ENCODE peak calls at places on chromosome 5, in six cellular contexts. A is astrocyte of the spinal cord, V is uterus, I is foreskin fibroblast, W is right atrium auricular region, G is astrocyte. C is an unnamed sample.

GRCh38 chr5:38506302-38506701 is 50.1 kb downstream of the LIFR start:
- DNase-seq in A (no peak), V (no peak), I (no peak), W (no peak), G (no peak), C (no peak)

GRCh38 chr5:146751781-146752401 is 126.7 kb downstream of the PPP2R2B start:
- DNase-seq in A (no peak), V (no peak), I (no peak), W (no peak), G (no peak), C (no peak)

GRCh38 chr5:4363045-4363444 is 767.4 kb downstream of the IRX1 start:
- DNase-seq in A (no peak), V (no peak), I (no peak), W (no peak), G (no peak), C (no peak)

GRCh38 chr5:17069995-17070405 is 133.9 kb upstream of the MYO10 start:
- DNase-seq in A (no peak), V (no peak), I (no peak), W (no peak), G (peak), C (peak)

GRCh38 chr5:92907914-92908606 is 673.0 kb downstream of the NR2F1-AS1 start:
- DNase-seq in A (peak), V (no peak), I (peak), W (no peak), G (peak), C (peak)

GRCh38 chr5:96023518-96023917 is 61.9 kb upstream of the ELL2 start:
- DNase-seq in A (peak), V (no peak), I (peak), W (no peak), G (peak), C (peak)

GRCh38 chr5:138927979-138928378 is 52.8 kb upstream of the LRRTM2 start:
- DNase-seq in A (no peak), V (no peak), I (no peak), W (peak), G (no peak), C (no peak)

GRCh38 chr5:178330791-178331404 is 98.3 kb upstream of the PHYKPL start:
- DNase-seq in A (no peak), V (no peak), I (no peak), W (no peak), G (no peak), C (no peak)

GRCh38 chr5:174166231-174167079 is 120.9 kb downstream of the NSG2 start:
- DNase-seq in A (no peak), V (peak), I (no peak), W (no peak), G (no peak), C (no peak)

GRCh38 chr5:62778327-62779009 is 199.8 kb downstream of the LRRC70 start:
- DNase-seq in A (no peak), V (no peak), I (no peak), W (no peak), G (no peak), C (no peak)

GRCh38 chr5:159174511-159175168 is 34.7 kb downstream of the RNF145 start:
- DNase-seq in A (peak), V (no peak), I (no peak), W (no peak), G (peak), C (no peak)

GRCh38 chr5:93307557-93307956 is 273.5 kb downstream of the NR2F1-AS1 start:
- DNase-seq in A (no peak), V (no peak), I (peak), W (no peak), G (peak), C (peak)

GRCh38 chr5:93578179-93578812 is 2.7 kb downstream of the NR2F1-AS1 start:
- DNase-seq in A (peak), V (peak), I (no peak), W (no peak), G (peak), C (peak)

GRCh38 chr5:60248900-60249299 is 355.4 kb upstream of the PDE4D start:
- DNase-seq in A (no peak), V (no peak), I (no peak), W (no peak), G (no peak), C (no peak)

GRCh38 chr5:172586118-172587060 is 54.7 kb upstream of the NEURL1B start:
- DNase-seq in A (no peak), V (no peak), I (no peak), W (no peak), G (no peak), C (no peak)

GRCh38 chr5:177303925-177304391 is 359 bp downstream of the PRELID1 start:
- DNase-seq in A (no peak), V (no peak), I (no peak), W (no peak), G (no peak), C (no peak)

GRCh38 chr5:82386576-82386975 is 108.4 kb upstream of the RPS23 start:
- DNase-seq in A (no peak), V (no peak), I (no peak), W (no peak), G (peak), C (no peak)

GRCh38 chr5:123033157-123033671 is 3.3 kb downstream of the PPIC start:
- DNase-seq in A (no peak), V (no peak), I (no peak), W (no peak), G (no peak), C (no peak)

GRCh38 chr5:916441-917293 is 24.0 kb downstream of the TRIP13 start:
- DNase-seq in A (no peak), V (no peak), I (no peak), W (no peak), G (no peak), C (no peak)

GRCh38 chr5:912356-913091 is 19.8 kb downstream of the TRIP13 start:
- DNase-seq in A (peak), V (no peak), I (no peak), W (no peak), G (peak), C (peak)

GRCh38 chr5:915946-916345 is 23.3 kb downstream of the TRIP13 start:
- DNase-seq in A (no peak), V (no peak), I (no peak), W (no peak), G (no peak), C (no peak)

GRCh38 chr5:914174-914573 is 21.5 kb downstream of the TRIP13 start:
- DNase-seq in A (no peak), V (no peak), I (no peak), W (no peak), G (no peak), C (no peak)

GRCh38 chr5:914612-915011 is 21.9 kb downstream of the TRIP13 start:
- DNase-seq in A (no peak), V (peak), I (no peak), W (no peak), G (no peak), C (no peak)
- TF ChIP-seq CTCF in A (no peak), V (no peak), I (no peak), W (no peak), G (no peak), C (no peak)

GRCh38 chr5:57097526-57097925 is 76.3 kb upstream of the GPBP1 start:
- DNase-seq in A (no peak), V (no peak), I (no peak), W (no peak), G (no peak), C (no peak)
- H3K4me3 ChIP-seq in A (no peak), V (no peak), I (no peak), W (no peak), G (no peak), C (no peak)

DNA sequence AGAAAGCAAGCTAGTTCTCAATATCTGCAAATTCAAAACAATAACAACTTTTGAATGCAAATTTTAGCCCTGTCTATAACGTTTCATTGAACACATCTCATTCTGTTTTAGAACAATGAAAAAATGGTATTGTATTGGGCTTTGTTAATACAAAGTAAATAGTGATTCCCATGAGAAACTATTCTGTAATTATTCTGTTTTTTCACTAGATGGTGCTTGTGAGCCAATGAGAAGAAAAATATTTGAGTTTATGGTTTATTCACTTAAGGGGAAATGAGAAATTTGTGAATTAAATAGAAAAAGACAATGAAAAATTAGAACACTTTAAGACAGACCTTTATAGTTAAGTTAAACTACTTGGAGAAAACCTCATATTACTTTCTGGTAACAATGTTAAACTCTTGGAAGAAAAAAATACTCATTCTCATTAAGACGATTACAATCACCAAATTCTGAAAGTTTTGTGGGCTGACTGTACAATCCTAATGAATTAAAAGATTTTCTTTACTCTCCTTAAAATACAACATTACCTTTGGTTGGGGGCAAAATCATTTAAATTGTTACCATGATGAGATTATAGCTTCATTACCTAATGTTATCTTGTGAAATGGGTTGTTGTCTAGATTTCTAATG is 127.0 kb downstream of the NNT start:
- DNase-seq in A (peak), V (no peak), I (peak), W (no peak), G (peak), C (peak)
- TF ChIP-seq CTCF in A (peak), V (peak), I (peak), W (peak), G (peak), C (peak)

GRCh38 chr5:61409568-61409967 is 77.5 kb downstream of the ZSWIM6 start:
- DNase-seq in A (peak), V (no peak), I (peak), W (no peak), G (peak), C (peak)
- H3K4me3 ChIP-seq in A (no peak), V (no peak), I (peak), W (no peak), G (peak), C (peak)

GRCh38 chr5:89008291-89008690 is 125.3 kb upstream of the MEF2C start:
- DNase-seq in A (no peak), V (no peak), I (no peak), W (no peak), G (no peak), C (no peak)
- TF ChIP-seq CTCF in A (no peak), V (no peak), I (no peak), W (no peak), G (no peak), C (no peak)

GRCh38 chr5:84383296-84383815 is 1.3 kb downstream of the EDIL3 start:
- DNase-seq in A (no peak), V (no peak), I (no peak), W (no peak), G (no peak), C (no peak)
- H3K4me3 ChIP-seq in A (peak), V (peak), I (peak), W (peak), G (peak), C (peak)

GRCh38 chr5:132754947-132755346 is 7.7 kb downstream of the CCNI2 start:
- DNase-seq in A (peak), V (no peak), I (no peak), W (no peak), G (no peak), C (peak)
- TF ChIP-seq CTCF in A (peak), V (no peak), I (peak), W (peak), G (peak), C (peak)

GRCh38 chr5:66958984-66959641 is 237.5 kb downstream of the CD180 start:
- DNase-seq in A (peak), V (peak), I (peak), W (no peak), G (peak), C (peak)
- H3K4me3 ChIP-seq in A (peak), V (peak), I (peak), W (peak), G (peak), C (peak)

GRCh38 chr5:171433952-171434676 is 14.7 kb downstream of the FGF18 start:
- DNase-seq in A (no peak), V (no peak), I (no peak), W (no peak), G (no peak), C (no peak)
- TF ChIP-seq CTCF in A (no peak), V (no peak), I (no peak), W (no peak), G (no peak), C (no peak)

C was measured in fibroblast of mammary gland.